ENCODE peak calls at places on chromosome 7, in ten cellular contexts. K, B, I, C, G, V, T, A, H and F are unnamed samples.

GRCh38 chr7:55335786-55336185 is 29.4 kb upstream of the LANCL2 start:
- DNase-seq in K (no peak), B (no peak), I (no peak), C (no peak), G (no peak), V (no peak), T (peak; percentile 65), A (no peak), H (no peak), F (no peak)

GRCh38 chr7:152145853-152146466 is 120.5 kb downstream of the GALNT11 start:
- DNase-seq in K (no peak), B (peak; percentile 51), I (peak; percentile 62), C (no peak), G (peak; percentile 44), V (peak; percentile 71), T (no peak), A (no peak), H (peak; percentile 27), F (peak; percentile 48)

GRCh38 chr7:121860953-121861352 is 12.0 kb upstream of the PTPRZ1 start:
- DNase-seq in K (no peak), B (no peak), I (no peak), C (no peak), G (no peak), V (no peak), T (no peak), A (no peak), H (no peak), F (no peak)

GRCh38 chr7:28142650-28143049 is 37.9 kb downstream of the JAZF1 start:
- DNase-seq in K (no peak), B (no peak), I (no peak), C (no peak), G (no peak), V (no peak), T (no peak), A (no peak), H (no peak), F (no peak)

GRCh38 chr7:26686448-26686981 is 177.9 kb downstream of the SKAP2 start:
- DNase-seq in K (no peak), B (peak; percentile 31), I (peak; percentile 17), C (no peak), G (peak; percentile 77), V (peak; percentile 92), T (peak; percentile 72), A (peak; percentile 66), H (peak; percentile 31), F (no peak)

GRCh38 chr7:47609803-47610452 is 28.0 kb upstream of the TNS3 start:
- DNase-seq in K (peak; percentile 35), B (no peak), I (no peak), C (peak; percentile 55), G (no peak), V (peak; percentile 97), T (no peak), A (peak; percentile 82), H (no peak), F (no peak)

GRCh38 chr7:69656890-69657289 is 58.6 kb downstream of the AUTS2 start:
- DNase-seq in K (peak; percentile 62), B (no peak), I (peak; percentile 62), C (no peak), G (peak; percentile 26), V (no peak), T (no peak), A (peak; percentile 69), H (no peak), F (no peak)

GRCh38 chr7:65846008-65846570 is 26.8 kb upstream of the VKORC1L1 start:
- DNase-seq in K (no peak), B (no peak), I (no peak), C (no peak), G (peak; percentile 14), V (no peak), T (no peak), A (no peak), H (no peak), F (peak; percentile 88)

GRCh38 chr7:22823142-22823497 is 471 bp upstream of the TOMM7 start:
- DNase-seq in K (no peak), B (no peak), I (no peak), C (no peak), G (no peak), V (no peak), T (no peak), A (no peak), H (no peak), F (no peak)

GRCh38 chr7:32941996-32942782 is 15.1 kb upstream of the FKBP9 start:
- DNase-seq in K (peak; percentile 74), B (peak; percentile 53), I (peak; percentile 88), C (peak; percentile 88), G (peak; percentile 52), V (peak; percentile 32), T (peak; percentile 61), A (peak; percentile 84), H (peak; percentile 36), F (peak; percentile 48)

GRCh38 chr7:80900583-80901576 is 18.0 kb downstream of the SEMA3C start:
- DNase-seq in K (no peak), B (peak; percentile 78), I (no peak), C (no peak), G (no peak), V (peak; percentile 74), T (no peak), A (no peak), H (no peak), F (no peak)

GRCh38 chr7:103388469-103389140 is 41.2 kb downstream of the PSMC2 start:
- DNase-seq in K (no peak), B (no peak), I (no peak), C (no peak), G (no peak), V (no peak), T (no peak), A (no peak), H (no peak), F (peak; percentile 67)

GRCh38 chr7:143510854-143511592 is 33.4 kb downstream of the TAS2R41 start:
- DNase-seq in K (no peak), B (no peak), I (no peak), C (no peak), G (peak; percentile 33), V (no peak), T (no peak), A (no peak), H (no peak), F (peak; percentile 29)

GRCh38 chr7:14973712-14974428 is 71.3 kb upstream of the DGKB start:
- DNase-seq in K (no peak), B (no peak), I (no peak), C (no peak), G (no peak), V (no peak), T (no peak), A (no peak), H (no peak), F (no peak)

GRCh38 chr7:20199015-20199737 is 18.0 kb downstream of the MACC1 start:
- DNase-seq in K (peak; percentile 28), B (peak; percentile 92), I (peak; percentile 13), C (no peak), G (peak; percentile 55), V (peak; percentile 87), T (no peak), A (no peak), H (no peak), F (peak; percentile 64)

GRCh38 chr7:23100697-23101096 is 4.9 kb upstream of the KLHL7 start:
- DNase-seq in K (no peak), B (no peak), I (no peak), C (no peak), G (no peak), V (no peak), T (no peak), A (no peak), H (no peak), F (peak; percentile 32)

GRCh38 chr7:38929460-38930171 is 20.6 kb upstream of the VPS41 start:
- DNase-seq in K (no peak), B (no peak), I (no peak), C (no peak), G (no peak), V (no peak), T (no peak), A (no peak), H (no peak), F (no peak)

GRCh38 chr7:70148997-70149396 is 550.7 kb downstream of the AUTS2 start:
- DNase-seq in K (no peak), B (no peak), I (no peak), C (no peak), G (no peak), V (no peak), T (no peak), A (no peak), H (no peak), F (no peak)

GRCh38 chr7:100891555-100891954 is 2.0 kb upstream of the UFSP1 start:
- DNase-seq in K (no peak), B (peak; percentile 83), I (no peak), C (no peak), G (peak; percentile 39), V (peak; percentile 34), T (no peak), A (no peak), H (no peak), F (no peak)
- H3K4me3 ChIP-seq in K (peak overlapping the region; percentile 80), B (no peak overlapping the region), I (no peak overlapping the region), C (no peak overlapping the region), G (no peak overlapping the region), V (no peak overlapping the region), T (no peak overlapping the region), A (no peak overlapping the region), H (peak overlapping the region; percentile 57), F (no peak overlapping the region)

GRCh38 chr7:30916255-30916654 is 4.6 kb downstream of the AQP1 start:
- DNase-seq in K (no peak), B (no peak), I (no peak), C (peak; percentile 45), G (no peak), V (no peak), T (no peak), A (no peak), H (no peak), F (no peak)
- H3K4me1 ChIP-seq in K (peaks cover 100% of the 10 kb centered on the region), B (peaks cover 17% of the 10 kb centered on the region), I (peaks cover 20% of the 10 kb centered on the region), C (peaks cover 88% of the 10 kb centered on the region), G (peaks cover 7% of the 10 kb centered on the region), V (peaks cover 6% of the 10 kb centered on the region), T (peaks cover 27% of the 10 kb centered on the region), A (peaks cover 85% of the 10 kb centered on the region), H (peaks cover 20% of the 10 kb centered on the region), F (no peaks in the 10 kb centered on the region)

DNA sequence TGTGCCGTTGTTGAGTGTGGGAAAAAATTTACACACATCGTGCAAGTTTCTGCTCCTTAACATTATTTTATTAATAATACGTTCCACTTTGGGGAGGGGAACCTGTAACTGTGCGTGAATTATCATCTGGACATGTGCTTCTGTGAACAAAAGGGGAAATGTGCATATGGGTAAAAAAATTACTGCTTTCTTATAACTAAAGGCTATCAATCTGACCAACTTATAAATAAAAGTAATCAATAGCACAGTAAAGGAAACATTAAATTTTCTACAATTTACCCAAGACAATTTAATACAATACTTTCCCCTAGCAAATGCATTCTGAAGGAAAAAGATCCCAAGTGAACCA is 4.5 kb downstream of the TWIST1 start:
- DNase-seq in K (no peak), B (no peak), I (no peak), C (no peak), G (no peak), V (no peak), T (no peak), A (no peak), H (no peak), F (no peak)
- H3K4me3 ChIP-seq in K (peak overlapping the region; percentile 52), B (no peak overlapping the region), I (peak overlapping the region; percentile 100), C (no peak overlapping the region), G (no peak overlapping the region), V (no peak overlapping the region), T (no peak overlapping the region), A (no peak overlapping the region), H (no peak overlapping the region), F (no peak overlapping the region)

DNA sequence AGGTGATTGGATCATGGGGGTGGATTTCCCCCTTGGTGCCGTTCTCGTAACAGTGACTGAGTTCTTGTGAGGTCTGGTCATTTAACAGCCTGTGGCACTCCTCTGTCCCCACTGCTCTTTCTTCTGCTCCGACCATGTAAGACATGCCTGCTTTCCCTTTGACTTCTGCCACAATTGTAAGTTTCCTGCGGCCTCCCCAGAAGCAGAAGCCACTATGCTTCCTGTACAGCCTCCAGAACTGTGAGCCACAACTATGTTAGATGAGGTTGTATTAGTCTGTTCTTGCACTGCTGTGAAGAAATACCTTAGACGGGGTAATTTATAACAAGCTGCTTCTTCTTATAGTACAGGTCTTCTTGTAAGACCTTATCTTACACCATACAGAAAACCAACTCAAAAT is 241.7 kb upstream of the KLF14 start:
- DNase-seq in K (no peak), B (no peak), I (no peak), C (no peak), G (no peak), V (no peak), T (no peak), A (no peak), H (no peak), F (no peak)
- H3K4me1 ChIP-seq in K (peaks cover 45% of the 10 kb centered on the region), B (no peaks in the 10 kb centered on the region), I (peaks cover 14% of the 10 kb centered on the region), C (peaks cover 17% of the 10 kb centered on the region), G (no peaks in the 10 kb centered on the region), V (peaks cover 6% of the 10 kb centered on the region), T (no peaks in the 10 kb centered on the region), A (peaks cover 16% of the 10 kb centered on the region), H (no peaks in the 10 kb centered on the region), F (peaks cover 3% of the 10 kb centered on the region)